ENCODE peak calls at places on chromosomes 5 and 9, in nine cellular contexts. One of them, this sample, is unnamed.

GRCh38 chr9:135960328-135961276 is 571 bp downstream of the UBAC1 start:
- DNase-seq in HT1080: no peak
- DNase-seq in K562: peak; percentile 65
- DNase-seq in HFF-Myc: no peak
- DNase-seq in progenitor cell of endocrine pancreas: peak; percentile 39
- DNase-seq in EL: peak; percentile 41
- DNase-seq in prostate gland: no peak
- DNase-seq in Jurkat, Clone E6-1: no peak
- DNase-seq in AG08396: peak; percentile 70
- DNase-seq in this sample: no peak

GRCh38 chr5:9282211-9282610 is 263.7 kb downstream of the SEMA5A start:
- DNase-seq in HT1080: peak; percentile 67
- DNase-seq in K562: no peak
- DNase-seq in HFF-Myc: no peak
- DNase-seq in progenitor cell of endocrine pancreas: no peak
- DNase-seq in EL: no peak
- DNase-seq in prostate gland: no peak
- DNase-seq in Jurkat, Clone E6-1: no peak
- DNase-seq in AG08396: no peak
- DNase-seq in this sample: no peak

GRCh38 chr5:134857401-134857800 is 11.6 kb downstream of the C5orf24 start:
- DNase-seq in HT1080: no peak
- DNase-seq in K562: no peak
- DNase-seq in HFF-Myc: no peak
- DNase-seq in progenitor cell of endocrine pancreas: no peak
- DNase-seq in EL: no peak
- DNase-seq in prostate gland: no peak
- DNase-seq in Jurkat, Clone E6-1: no peak
- DNase-seq in AG08396: no peak
- DNase-seq in this sample: no peak

GRCh38 chr9:114238919-114239879 is 83.7 kb upstream of the ORM1 start:
- DNase-seq in HT1080: no peak
- DNase-seq in K562: peak; percentile 91
- DNase-seq in HFF-Myc: peak; percentile 86
- DNase-seq in progenitor cell of endocrine pancreas: no peak
- DNase-seq in EL: peak; percentile 62
- DNase-seq in prostate gland: no peak
- DNase-seq in Jurkat, Clone E6-1: peak; percentile 9
- DNase-seq in AG08396: peak; percentile 57
- DNase-seq in this sample: no peak

GRCh38 chr9:92486371-92486770 is 4.1 kb upstream of the ASPN start:
- DNase-seq in HT1080: no peak
- DNase-seq in K562: no peak
- DNase-seq in HFF-Myc: no peak
- DNase-seq in progenitor cell of endocrine pancreas: no peak
- DNase-seq in EL: no peak
- DNase-seq in prostate gland: no peak
- DNase-seq in Jurkat, Clone E6-1: no peak
- DNase-seq in AG08396: no peak
- DNase-seq in this sample: no peak

GRCh38 chr9:79695531-79696218 is 123.9 kb downstream of the TLE4 start:
- DNase-seq in HT1080: no peak
- DNase-seq in K562: no peak
- DNase-seq in HFF-Myc: no peak
- DNase-seq in progenitor cell of endocrine pancreas: no peak
- DNase-seq in EL: no peak
- DNase-seq in prostate gland: no peak
- DNase-seq in Jurkat, Clone E6-1: peak; percentile 66
- DNase-seq in AG08396: no peak
- DNase-seq in this sample: no peak

GRCh38 chr9:109270971-109271900 is 49.6 kb downstream of the EPB41L4B start:
- DNase-seq in HT1080: no peak
- DNase-seq in K562: no peak
- DNase-seq in HFF-Myc: no peak
- DNase-seq in progenitor cell of endocrine pancreas: no peak
- DNase-seq in EL: no peak
- DNase-seq in prostate gland: no peak
- DNase-seq in Jurkat, Clone E6-1: no peak
- DNase-seq in AG08396: no peak
- DNase-seq in this sample: no peak

GRCh38 chr9:2180704-2181103 is 165.6 kb downstream of the SMARCA2 start:
- DNase-seq in HT1080: no peak
- DNase-seq in K562: no peak
- DNase-seq in HFF-Myc: no peak
- DNase-seq in progenitor cell of endocrine pancreas: no peak
- DNase-seq in EL: peak; percentile 25
- DNase-seq in prostate gland: no peak
- DNase-seq in Jurkat, Clone E6-1: no peak
- DNase-seq in AG08396: no peak
- DNase-seq in this sample: no peak

GRCh38 chr5:116271432-116271831 is 186.6 kb downstream of the COMMD10 start:
- DNase-seq in HT1080: peak; percentile 36
- DNase-seq in K562: no peak
- DNase-seq in HFF-Myc: peak; percentile 24
- DNase-seq in progenitor cell of endocrine pancreas: no peak
- DNase-seq in EL: peak; percentile 21
- DNase-seq in prostate gland: no peak
- DNase-seq in Jurkat, Clone E6-1: no peak
- DNase-seq in AG08396: no peak
- DNase-seq in this sample: no peak

GRCh38 chr9:113609562-113610318 is 146.2 kb downstream of the RGS3 start:
- DNase-seq in HT1080: no peak
- DNase-seq in K562: no peak
- DNase-seq in HFF-Myc: no peak
- DNase-seq in progenitor cell of endocrine pancreas: peak; percentile 51
- DNase-seq in EL: no peak
- DNase-seq in prostate gland: no peak
- DNase-seq in Jurkat, Clone E6-1: no peak
- DNase-seq in AG08396: peak; percentile 63
- DNase-seq in this sample: no peak

GRCh38 chr5:125719681-125720676 is 703.2 kb upstream of the GRAMD2B start:
- DNase-seq in HT1080: no peak
- DNase-seq in K562: no peak
- DNase-seq in HFF-Myc: peak; percentile 39
- DNase-seq in progenitor cell of endocrine pancreas: no peak
- DNase-seq in EL: no peak
- DNase-seq in prostate gland: peak; percentile 26
- DNase-seq in Jurkat, Clone E6-1: no peak
- DNase-seq in AG08396: no peak
- DNase-seq in this sample: no peak

GRCh38 chr9:129078691-129079503 is 2.0 kb upstream of the DOLPP1 start:
- DNase-seq in HT1080: no peak
- DNase-seq in K562: no peak
- DNase-seq in HFF-Myc: no peak
- DNase-seq in progenitor cell of endocrine pancreas: no peak
- DNase-seq in EL: no peak
- DNase-seq in prostate gland: no peak
- DNase-seq in Jurkat, Clone E6-1: no peak
- DNase-seq in AG08396: no peak
- DNase-seq in this sample: no peak

GRCh38 chr9:24132244-24132643 is 306.2 kb upstream of the ELAVL2 start:
- DNase-seq in HT1080: no peak
- DNase-seq in K562: no peak
- DNase-seq in HFF-Myc: no peak
- DNase-seq in progenitor cell of endocrine pancreas: no peak
- DNase-seq in EL: no peak
- DNase-seq in prostate gland: no peak
- DNase-seq in Jurkat, Clone E6-1: no peak
- DNase-seq in AG08396: no peak
- DNase-seq in this sample: no peak

GRCh38 chr9:37549527-37549926 is 26.7 kb downstream of the FBXO10 start:
- DNase-seq in HT1080: peak; percentile 6
- DNase-seq in K562: no peak
- DNase-seq in HFF-Myc: no peak
- DNase-seq in progenitor cell of endocrine pancreas: no peak
- DNase-seq in EL: no peak
- DNase-seq in prostate gland: no peak
- DNase-seq in Jurkat, Clone E6-1: no peak
- DNase-seq in AG08396: no peak
- DNase-seq in this sample: no peak

GRCh38 chr5:166617507-166617906 is 1673.9 kb upstream of the WWC1 start:
- DNase-seq in HT1080: no peak
- DNase-seq in K562: no peak
- DNase-seq in HFF-Myc: no peak
- DNase-seq in progenitor cell of endocrine pancreas: no peak
- DNase-seq in EL: no peak
- DNase-seq in prostate gland: no peak
- DNase-seq in Jurkat, Clone E6-1: no peak
- DNase-seq in AG08396: no peak
- DNase-seq in this sample: no peak

GRCh38 chr9:18478517-18479361 is 4.8 kb downstream of the ADAMTSL1 start:
- DNase-seq in HT1080: no peak
- DNase-seq in K562: no peak
- DNase-seq in HFF-Myc: no peak
- DNase-seq in progenitor cell of endocrine pancreas: no peak
- DNase-seq in EL: peak; percentile 95
- DNase-seq in prostate gland: no peak
- DNase-seq in Jurkat, Clone E6-1: no peak
- DNase-seq in AG08396: no peak
- DNase-seq in this sample: no peak

GRCh38 chr9:128494108-128494742 is 10.3 kb upstream of the GLE1 start:
- DNase-seq in HT1080: no peak
- DNase-seq in K562: peak; percentile 61
- DNase-seq in HFF-Myc: no peak
- DNase-seq in progenitor cell of endocrine pancreas: no peak
- DNase-seq in EL: no peak
- DNase-seq in prostate gland: peak; percentile 17
- DNase-seq in Jurkat, Clone E6-1: no peak
- DNase-seq in AG08396: no peak
- DNase-seq in this sample: peak; percentile 52

GRCh38 chr9:131736440-131736839 is 3.4 kb downstream of the RAPGEF1 start:
- DNase-seq in HT1080: no peak
- DNase-seq in K562: no peak
- DNase-seq in HFF-Myc: no peak
- DNase-seq in progenitor cell of endocrine pancreas: no peak
- DNase-seq in EL: no peak
- DNase-seq in prostate gland: no peak
- DNase-seq in Jurkat, Clone E6-1: no peak
- DNase-seq in AG08396: no peak
- DNase-seq in this sample: no peak

GRCh38 chr9:88425538-88425950 is 37.3 kb downstream of the SPIN1 start:
- DNase-seq in HT1080: peak; percentile 56
- DNase-seq in K562: no peak
- DNase-seq in HFF-Myc: no peak
- DNase-seq in progenitor cell of endocrine pancreas: no peak
- DNase-seq in EL: peak; percentile 62
- DNase-seq in prostate gland: no peak
- DNase-seq in Jurkat, Clone E6-1: no peak
- DNase-seq in AG08396: no peak
- DNase-seq in this sample: no peak

GRCh38 chr9:133891741-133892140 is 100.4 kb downstream of the VAV2 start:
- DNase-seq in HT1080: no peak
- DNase-seq in K562: no peak
- DNase-seq in HFF-Myc: no peak
- DNase-seq in progenitor cell of endocrine pancreas: no peak
- DNase-seq in EL: no peak
- DNase-seq in prostate gland: no peak
- DNase-seq in Jurkat, Clone E6-1: no peak
- DNase-seq in AG08396: no peak
- DNase-seq in this sample: no peak

GRCh38 chr5:178398856-178399722 is 166.5 kb upstream of the PHYKPL start:
- DNase-seq in HT1080: no peak
- DNase-seq in K562: no peak
- DNase-seq in HFF-Myc: no peak
- DNase-seq in progenitor cell of endocrine pancreas: no peak
- DNase-seq in EL: no peak
- DNase-seq in prostate gland: no peak
- DNase-seq in Jurkat, Clone E6-1: no peak
- DNase-seq in AG08396: no peak
- DNase-seq in this sample: no peak

GRCh38 chr5:115246361-115246991 is 16.2 kb downstream of the PGGT1B start:
- DNase-seq in HT1080: peak; percentile 35
- DNase-seq in K562: peak; percentile 20
- DNase-seq in HFF-Myc: no peak
- DNase-seq in progenitor cell of endocrine pancreas: no peak
- DNase-seq in EL: peak; percentile 46
- DNase-seq in prostate gland: no peak
- DNase-seq in Jurkat, Clone E6-1: peak; percentile 38
- DNase-seq in AG08396: peak; percentile 32
- DNase-seq in this sample: no peak

GRCh38 chr9:85224729-85225128 is 517.0 kb downstream of the AGTPBP1 start:
- DNase-seq in HT1080: peak; percentile 89
- DNase-seq in K562: no peak
- DNase-seq in HFF-Myc: no peak
- DNase-seq in progenitor cell of endocrine pancreas: no peak
- DNase-seq in EL: peak; percentile 82
- DNase-seq in prostate gland: no peak
- DNase-seq in Jurkat, Clone E6-1: no peak
- DNase-seq in AG08396: peak; percentile 11
- DNase-seq in this sample: no peak

GRCh38 chr5:157241483-157241882 is 24.4 kb upstream of the CYFIP2 start:
- DNase-seq in HT1080: no peak
- DNase-seq in K562: no peak
- DNase-seq in HFF-Myc: no peak
- DNase-seq in progenitor cell of endocrine pancreas: no peak
- DNase-seq in EL: no peak
- DNase-seq in prostate gland: no peak
- DNase-seq in Jurkat, Clone E6-1: no peak
- DNase-seq in AG08396: peak; percentile 49
- DNase-seq in this sample: no peak

GRCh38 chr5:127892467-127893207 is 189.4 kb downstream of the CCDC192 start:
- DNase-seq in HT1080: peak; percentile 75
- DNase-seq in K562: no peak
- DNase-seq in HFF-Myc: peak; percentile 39
- DNase-seq in progenitor cell of endocrine pancreas: no peak
- DNase-seq in EL: peak; percentile 53
- DNase-seq in prostate gland: no peak
- DNase-seq in Jurkat, Clone E6-1: peak; percentile 25
- DNase-seq in AG08396: no peak
- DNase-seq in this sample: no peak

GRCh38 chr9:82675102-82675501 is 387.8 kb downstream of the RASEF start:
- DNase-seq in HT1080: no peak
- DNase-seq in K562: no peak
- DNase-seq in HFF-Myc: no peak
- DNase-seq in progenitor cell of endocrine pancreas: no peak
- DNase-seq in EL: no peak
- DNase-seq in prostate gland: no peak
- DNase-seq in Jurkat, Clone E6-1: no peak
- DNase-seq in AG08396: no peak
- DNase-seq in this sample: no peak

GRCh38 chr5:16588434-16589214 is 28.2 kb downstream of the RETREG1 start:
- DNase-seq in HT1080: no peak
- DNase-seq in K562: no peak
- DNase-seq in HFF-Myc: no peak
- DNase-seq in progenitor cell of endocrine pancreas: no peak
- DNase-seq in EL: no peak
- DNase-seq in prostate gland: no peak
- DNase-seq in Jurkat, Clone E6-1: no peak
- DNase-seq in AG08396: no peak
- DNase-seq in this sample: no peak

GRCh38 chr9:86975086-86975485 is 27.8 kb upstream of the GAS1 start:
- DNase-seq in HT1080: no peak
- DNase-seq in K562: no peak
- DNase-seq in HFF-Myc: no peak
- DNase-seq in progenitor cell of endocrine pancreas: no peak
- DNase-seq in EL: no peak
- DNase-seq in prostate gland: no peak
- DNase-seq in Jurkat, Clone E6-1: no peak
- DNase-seq in AG08396: no peak
- DNase-seq in this sample: no peak

GRCh38 chr9:93896093-93896492 is 59.1 kb downstream of the BARX1 start:
- DNase-seq in HT1080: no peak
- DNase-seq in K562: no peak
- DNase-seq in HFF-Myc: no peak
- DNase-seq in progenitor cell of endocrine pancreas: peak; percentile 4
- DNase-seq in EL: no peak
- DNase-seq in prostate gland: no peak
- DNase-seq in Jurkat, Clone E6-1: no peak
- DNase-seq in AG08396: no peak
- DNase-seq in this sample: no peak

GRCh38 chr5:41071975-41072374 is 833 bp upstream of the MROH2B start:
- DNase-seq in HT1080: peak; percentile 36
- DNase-seq in K562: no peak
- DNase-seq in HFF-Myc: no peak
- DNase-seq in progenitor cell of endocrine pancreas: no peak
- DNase-seq in EL: peak; percentile 67
- DNase-seq in prostate gland: no peak
- DNase-seq in Jurkat, Clone E6-1: no peak
- DNase-seq in AG08396: peak; percentile 49
- DNase-seq in this sample: no peak

GRCh38 chr5:68368280-68368679 is 152.7 kb downstream of the PIK3R1 start:
- DNase-seq in HT1080: no peak
- DNase-seq in K562: no peak
- DNase-seq in HFF-Myc: no peak
- DNase-seq in progenitor cell of endocrine pancreas: no peak
- DNase-seq in EL: peak; percentile 26
- DNase-seq in prostate gland: no peak
- DNase-seq in Jurkat, Clone E6-1: no peak
- DNase-seq in AG08396: no peak
- DNase-seq in this sample: no peak